ENCODE peak calls at places on chromosomes 6 and 20, in four cellular contexts. V is lower lobe of right lung, R is skeletal muscle cell, Q is ureter. A is an unnamed sample.

GRCh38 chr6:160122744-160123143 is 1.1 kb downstream of the SLC22A1 start:
- DNase-seq in R (peak; percentile 7), Q (no peak), V (no peak), A (peak; percentile 59)

GRCh38 chr20:48747840-48748416 is 79.9 kb downstream of the PREX1 start:
- DNase-seq in V (no peak), Q (no peak), R (no peak), A (no peak)

GRCh38 chr6:3841711-3842565 is 7.2 kb upstream of the FAM50B start:
- DNase-seq in V (no peak), Q (no peak), R (peak; percentile 28), A (no peak)

GRCh38 chr6:21836292-21836691 is 242.7 kb downstream of the SOX4 start:
- DNase-seq in V (no peak), R (no peak), Q (no peak), A (peak; percentile 34)

GRCh38 chr6:168968801-168969200 is 284.8 kb downstream of the THBS2 start:
- DNase-seq in Q (no peak), R (no peak), V (no peak), A (no peak)

GRCh38 chr6:139243531-139243930 is 48.3 kb downstream of the TXLNB start:
- DNase-seq in V (no peak), Q (no peak), R (no peak), A (no peak)

GRCh38 chr6:14396826-14397517 is 279.4 kb downstream of the CD83 start:
- DNase-seq in Q (no peak), R (peak; percentile 7), V (peak; percentile 46), A (peak; percentile 24)

GRCh38 chr6:142929751-142930358 is 15.1 kb downstream of the HIVEP2 start:
- DNase-seq in R (no peak), V (no peak), Q (no peak), A (peak; percentile 73)

GRCh38 chr6:91436448-91436847 is 849.6 kb upstream of the MAP3K7 start:
- DNase-seq in Q (no peak), R (no peak), V (no peak), A (no peak)

GRCh38 chr6:157669747-157670216 is 153.3 kb upstream of the SNX9 start:
- DNase-seq in R (peak; percentile 67), V (peak; percentile 74), Q (peak; percentile 86), A (peak; percentile 83)

GRCh38 chr20:59988141-59988540 is 29.9 kb downstream of the CDH26 start:
- DNase-seq in V (peak; percentile 72), R (no peak), Q (no peak), A (no peak)

GRCh38 chr6:126153661-126154060 is 167.3 kb downstream of the TRMT11 start:
- DNase-seq in V (no peak), R (no peak), Q (no peak), A (no peak)

GRCh38 chr20:21360686-21361085 is 36.6 kb downstream of the NKX2-4 start:
- DNase-seq in R (no peak), V (no peak), Q (no peak), A (peak; percentile 2)

GRCh38 chr6:130620338-130620781 is 206.8 kb upstream of the SMLR1 start:
- DNase-seq in V (no peak), R (no peak), Q (no peak), A (no peak)

GRCh38 chr6:163176097-163176496 is 238.4 kb upstream of the QKI start:
- DNase-seq in V (no peak), R (no peak), Q (no peak), A (no peak)

GRCh38 chr6:89146748-89147715 is 1.2 kb downstream of the PM20D2 start:
- DNase-seq in Q (no peak), V (no peak), R (no peak), A (no peak)

GRCh38 chr20:36273414-36274247 is 32.5 kb upstream of the DLGAP4 start:
- DNase-seq in V (no peak), R (no peak), Q (no peak), A (peak; percentile 1)

GRCh38 chr6:131290955-131291354 is 155.7 kb downstream of the AKAP7 start:
- DNase-seq in V (no peak), R (no peak), Q (no peak), A (no peak)

GRCh38 chr6:34839696-34840352 is 47.9 kb downstream of the BLTP3A start:
- DNase-seq in Q (no peak), V (no peak), R (no peak), A (no peak)

A was measured in stromal cell of bone marrow.